ENCODE peak calls at places on chromosomes 3 and 15, in eight cellular contexts. One of them, this sample, is unnamed.

GRCh38 chr3:188268336-188268735 is 114.4 kb downstream of the LPP start:
- DNase-seq in RWPE1: no peak
- DNase-seq in cardiac fibroblast: no peak
- DNase-seq in chondrocyte: no peak
- DNase-seq in AG09309: no peak
- DNase-seq in nephron progenitor cell: no peak
- DNase-seq in ovary: no peak
- DNase-seq in dorsolateral prefrontal cortex: no peak
- DNase-seq in this sample: no peak

GRCh38 chr3:159733194-159733860 is 255.3 kb upstream of the IL12A start:
- DNase-seq in RWPE1: peak
- DNase-seq in cardiac fibroblast: peak
- DNase-seq in chondrocyte: no peak
- DNase-seq in AG09309: peak
- DNase-seq in nephron progenitor cell: no peak
- DNase-seq in ovary: no peak
- DNase-seq in dorsolateral prefrontal cortex: no peak
- DNase-seq in this sample: no peak

GRCh38 chr15:92949604-92950249 is 49.6 kb downstream of the CHD2 start:
- DNase-seq in RWPE1: peak
- DNase-seq in cardiac fibroblast: no peak
- DNase-seq in chondrocyte: no peak
- DNase-seq in AG09309: no peak
- DNase-seq in nephron progenitor cell: no peak
- DNase-seq in ovary: no peak
- DNase-seq in dorsolateral prefrontal cortex: no peak
- DNase-seq in this sample: no peak

GRCh38 chr3:15520185-15520584 is 1.3 kb downstream of the COLQ start:
- DNase-seq in RWPE1: no peak
- DNase-seq in cardiac fibroblast: no peak
- DNase-seq in chondrocyte: no peak
- DNase-seq in AG09309: no peak
- DNase-seq in nephron progenitor cell: no peak
- DNase-seq in ovary: no peak
- DNase-seq in dorsolateral prefrontal cortex: no peak
- DNase-seq in this sample: no peak

GRCh38 chr3:139427283-139428060 is 38.0 kb upstream of the COPB2 start:
- DNase-seq in RWPE1: peak
- DNase-seq in cardiac fibroblast: peak
- DNase-seq in chondrocyte: no peak
- DNase-seq in AG09309: peak
- DNase-seq in nephron progenitor cell: peak
- DNase-seq in ovary: no peak
- DNase-seq in dorsolateral prefrontal cortex: no peak
- DNase-seq in this sample: no peak

GRCh38 chr3:129245141-129245540 is 4.3 kb upstream of the COPG1 start:
- DNase-seq in RWPE1: peak
- DNase-seq in cardiac fibroblast: no peak
- DNase-seq in chondrocyte: no peak
- DNase-seq in AG09309: no peak
- DNase-seq in nephron progenitor cell: no peak
- DNase-seq in ovary: no peak
- DNase-seq in dorsolateral prefrontal cortex: no peak
- DNase-seq in this sample: no peak

GRCh38 chr3:114847564-114847963 is 299.5 kb downstream of the ZBTB20 start:
- DNase-seq in RWPE1: no peak
- DNase-seq in cardiac fibroblast: no peak
- DNase-seq in chondrocyte: no peak
- DNase-seq in AG09309: no peak
- DNase-seq in nephron progenitor cell: no peak
- DNase-seq in ovary: no peak
- DNase-seq in dorsolateral prefrontal cortex: no peak
- DNase-seq in this sample: no peak

GRCh38 chr3:156681003-156681402 is 6.6 kb downstream of the TIPARP start:
- DNase-seq in RWPE1: peak
- DNase-seq in cardiac fibroblast: peak
- DNase-seq in chondrocyte: no peak
- DNase-seq in AG09309: peak
- DNase-seq in nephron progenitor cell: no peak
- DNase-seq in ovary: no peak
- DNase-seq in dorsolateral prefrontal cortex: no peak
- DNase-seq in this sample: no peak

GRCh38 chr15:52733078-52733477 is 53.9 kb upstream of the ATOSA start:
- DNase-seq in RWPE1: no peak
- DNase-seq in cardiac fibroblast: peak
- DNase-seq in chondrocyte: no peak
- DNase-seq in AG09309: peak
- DNase-seq in nephron progenitor cell: no peak
- DNase-seq in ovary: no peak
- DNase-seq in dorsolateral prefrontal cortex: no peak
- DNase-seq in this sample: no peak

GRCh38 chr15:101252836-101253235 is 988 bp upstream of the CHSY1 start:
- DNase-seq in RWPE1: no peak
- DNase-seq in cardiac fibroblast: no peak
- DNase-seq in chondrocyte: no peak
- DNase-seq in AG09309: no peak
- DNase-seq in nephron progenitor cell: no peak
- DNase-seq in ovary: no peak
- DNase-seq in dorsolateral prefrontal cortex: no peak
- DNase-seq in this sample: no peak

GRCh38 chr3:116384717-116385116 is 60.6 kb downstream of the LSAMP start:
- DNase-seq in RWPE1: no peak
- DNase-seq in cardiac fibroblast: no peak
- DNase-seq in chondrocyte: no peak
- DNase-seq in AG09309: no peak
- DNase-seq in nephron progenitor cell: no peak
- DNase-seq in ovary: no peak
- DNase-seq in dorsolateral prefrontal cortex: no peak
- DNase-seq in this sample: no peak

GRCh38 chr15:99424978-99425665 is 140.7 kb upstream of the MEF2A start:
- DNase-seq in RWPE1: peak
- DNase-seq in cardiac fibroblast: peak
- DNase-seq in chondrocyte: no peak
- DNase-seq in AG09309: peak
- DNase-seq in nephron progenitor cell: no peak
- DNase-seq in ovary: peak
- DNase-seq in dorsolateral prefrontal cortex: peak
- DNase-seq in this sample: no peak

GRCh38 chr3:139106013-139106932 is 61.6 kb upstream of the PRR23C start:
- DNase-seq in RWPE1: no peak
- DNase-seq in cardiac fibroblast: no peak
- DNase-seq in chondrocyte: no peak
- DNase-seq in AG09309: no peak
- DNase-seq in nephron progenitor cell: no peak
- DNase-seq in ovary: no peak
- DNase-seq in dorsolateral prefrontal cortex: no peak
- DNase-seq in this sample: no peak

DNA sequence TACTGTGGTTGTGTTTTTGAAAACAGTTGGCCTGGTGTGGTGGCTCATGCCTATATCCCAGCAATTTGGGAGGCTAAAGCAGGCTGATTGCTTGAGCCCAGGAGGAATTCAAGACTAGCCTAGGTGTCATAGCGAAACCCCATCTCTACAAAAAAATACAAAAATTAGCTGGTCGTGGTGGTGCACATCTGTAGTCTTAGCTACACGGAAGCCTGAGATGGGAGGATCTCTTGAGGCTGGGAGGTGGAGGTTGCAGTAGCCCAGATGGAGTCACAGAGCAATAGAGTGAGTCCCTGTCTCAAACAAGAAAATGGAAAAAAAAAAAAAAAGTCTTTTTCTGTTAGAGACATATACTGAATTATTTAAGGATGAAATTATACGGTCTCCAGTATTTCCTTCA is 14.7 kb upstream of the LRRFIP2 start:
- DNase-seq in RWPE1: no peak
- DNase-seq in cardiac fibroblast: no peak
- DNase-seq in chondrocyte: no peak
- DNase-seq in AG09309: no peak
- DNase-seq in nephron progenitor cell: no peak
- DNase-seq in ovary: no peak
- DNase-seq in dorsolateral prefrontal cortex: no peak
- DNase-seq in this sample: no peak
- TF ChIP-seq CTCF in RWPE1: no peak
- TF ChIP-seq CTCF in cardiac fibroblast: no peak
- TF ChIP-seq CTCF in chondrocyte: no peak
- TF ChIP-seq CTCF in AG09309: no peak
- TF ChIP-seq CTCF in nephron progenitor cell: no peak
- TF ChIP-seq CTCF in ovary: no peak
- TF ChIP-seq CTCF in dorsolateral prefrontal cortex: no peak
- TF ChIP-seq CTCF in this sample: no peak

GRCh38 chr3:43074482-43074881 is 31.4 kb downstream of the POMGNT2 start:
- DNase-seq in RWPE1: no peak
- DNase-seq in cardiac fibroblast: no peak
- DNase-seq in chondrocyte: no peak
- DNase-seq in AG09309: no peak
- DNase-seq in nephron progenitor cell: no peak
- DNase-seq in ovary: no peak
- DNase-seq in dorsolateral prefrontal cortex: no peak
- DNase-seq in this sample: no peak

GRCh38 chr3:43072361-43072760 is 33.5 kb downstream of the POMGNT2 start:
- DNase-seq in RWPE1: no peak
- DNase-seq in cardiac fibroblast: no peak
- DNase-seq in chondrocyte: no peak
- DNase-seq in AG09309: no peak
- DNase-seq in nephron progenitor cell: no peak
- DNase-seq in ovary: no peak
- DNase-seq in dorsolateral prefrontal cortex: no peak
- DNase-seq in this sample: no peak

GRCh38 chr3:43073836-43074220 is 32.1 kb downstream of the POMGNT2 start:
- DNase-seq in RWPE1: no peak
- DNase-seq in cardiac fibroblast: no peak
- DNase-seq in chondrocyte: no peak
- DNase-seq in AG09309: no peak
- DNase-seq in nephron progenitor cell: no peak
- DNase-seq in ovary: no peak
- DNase-seq in dorsolateral prefrontal cortex: peak
- DNase-seq in this sample: no peak

GRCh38 chr3:43073116-43073835 is 32.6 kb downstream of the POMGNT2 start:
- DNase-seq in RWPE1: no peak
- DNase-seq in cardiac fibroblast: no peak
- DNase-seq in chondrocyte: no peak
- DNase-seq in AG09309: no peak
- DNase-seq in nephron progenitor cell: no peak
- DNase-seq in ovary: no peak
- DNase-seq in dorsolateral prefrontal cortex: no peak
- DNase-seq in this sample: no peak

DNA sequence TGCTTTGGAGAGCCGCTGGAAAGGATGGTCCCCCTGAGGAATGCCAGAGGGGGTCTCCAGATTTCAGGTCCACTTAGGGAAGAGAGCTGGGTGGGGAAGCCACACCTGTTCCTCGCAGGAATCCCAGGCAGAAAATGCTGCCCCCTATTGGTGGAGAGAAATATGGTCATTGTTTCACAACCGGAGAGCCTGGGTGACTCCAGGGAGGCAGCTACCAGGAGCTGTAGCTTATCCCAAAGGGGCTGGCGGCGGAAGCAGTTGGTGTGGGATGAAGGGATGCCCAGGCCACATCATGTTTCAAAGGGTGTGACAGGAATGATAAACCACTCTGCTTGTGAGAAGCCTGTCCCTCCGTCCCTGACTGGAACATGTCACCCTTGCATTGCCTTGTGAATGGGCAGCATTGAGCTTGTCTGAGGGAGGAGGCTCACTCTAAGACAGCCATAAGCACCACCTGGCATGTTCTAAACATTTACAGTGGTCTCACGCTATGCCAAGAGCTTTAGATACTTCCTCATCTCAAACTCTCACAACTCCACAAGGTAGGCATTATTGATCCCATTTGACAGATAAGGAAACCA is 34.5 kb downstream of the POMGNT2 start:
- DNase-seq in RWPE1: no peak
- DNase-seq in cardiac fibroblast: no peak
- DNase-seq in chondrocyte: no peak
- DNase-seq in AG09309: no peak
- DNase-seq in nephron progenitor cell: no peak
- DNase-seq in ovary: no peak
- DNase-seq in dorsolateral prefrontal cortex: no peak
- DNase-seq in this sample: no peak
- TF ChIP-seq CTCF in RWPE1: peak
- TF ChIP-seq CTCF in cardiac fibroblast: peak
- TF ChIP-seq CTCF in chondrocyte: peak
- TF ChIP-seq CTCF in AG09309: peak
- TF ChIP-seq CTCF in nephron progenitor cell: peak
- TF ChIP-seq CTCF in ovary: no peak
- TF ChIP-seq CTCF in dorsolateral prefrontal cortex: no peak
- TF ChIP-seq CTCF in this sample: peak

GRCh38 chr3:12578742-12579141 is 21.9 kb downstream of the MKRN2 start:
- DNase-seq in RWPE1: no peak
- DNase-seq in cardiac fibroblast: no peak
- DNase-seq in chondrocyte: no peak
- DNase-seq in AG09309: no peak
- DNase-seq in nephron progenitor cell: no peak
- DNase-seq in ovary: no peak
- DNase-seq in dorsolateral prefrontal cortex: no peak
- DNase-seq in this sample: no peak
- TF ChIP-seq CTCF in RWPE1: no peak
- TF ChIP-seq CTCF in cardiac fibroblast: peak
- TF ChIP-seq CTCF in chondrocyte: peak
- TF ChIP-seq CTCF in AG09309: peak
- TF ChIP-seq CTCF in nephron progenitor cell: no peak
- TF ChIP-seq CTCF in ovary: no peak
- TF ChIP-seq CTCF in dorsolateral prefrontal cortex: no peak
- TF ChIP-seq CTCF in this sample: peak

GRCh38 chr15:80405554-80405850 is 1.3 kb downstream of the ARNT2 start:
- DNase-seq in RWPE1: no peak
- DNase-seq in cardiac fibroblast: no peak
- DNase-seq in chondrocyte: no peak
- DNase-seq in AG09309: no peak
- DNase-seq in nephron progenitor cell: no peak
- DNase-seq in ovary: no peak
- DNase-seq in dorsolateral prefrontal cortex: no peak
- DNase-seq in this sample: no peak

GRCh38 chr15:80404719-80405553 is 754 bp downstream of the ARNT2 start:
- DNase-seq in RWPE1: no peak
- DNase-seq in cardiac fibroblast: no peak
- DNase-seq in chondrocyte: no peak
- DNase-seq in AG09309: no peak
- DNase-seq in nephron progenitor cell: peak
- DNase-seq in ovary: peak
- DNase-seq in dorsolateral prefrontal cortex: peak
- DNase-seq in this sample: peak

GRCh38 chr15:80404057-80404718 is at the start of gene ARNT2:
- DNase-seq in RWPE1: peak
- DNase-seq in cardiac fibroblast: no peak
- DNase-seq in chondrocyte: no peak
- DNase-seq in AG09309: no peak
- DNase-seq in nephron progenitor cell: peak
- DNase-seq in ovary: peak
- DNase-seq in dorsolateral prefrontal cortex: peak
- DNase-seq in this sample: peak

GRCh38 chr15:80402339-80402738 is 1.8 kb upstream of the ARNT2 start:
- DNase-seq in RWPE1: no peak
- DNase-seq in cardiac fibroblast: no peak
- DNase-seq in chondrocyte: no peak
- DNase-seq in AG09309: no peak
- DNase-seq in nephron progenitor cell: no peak
- DNase-seq in ovary: no peak
- DNase-seq in dorsolateral prefrontal cortex: no peak
- DNase-seq in this sample: no peak

DNA sequence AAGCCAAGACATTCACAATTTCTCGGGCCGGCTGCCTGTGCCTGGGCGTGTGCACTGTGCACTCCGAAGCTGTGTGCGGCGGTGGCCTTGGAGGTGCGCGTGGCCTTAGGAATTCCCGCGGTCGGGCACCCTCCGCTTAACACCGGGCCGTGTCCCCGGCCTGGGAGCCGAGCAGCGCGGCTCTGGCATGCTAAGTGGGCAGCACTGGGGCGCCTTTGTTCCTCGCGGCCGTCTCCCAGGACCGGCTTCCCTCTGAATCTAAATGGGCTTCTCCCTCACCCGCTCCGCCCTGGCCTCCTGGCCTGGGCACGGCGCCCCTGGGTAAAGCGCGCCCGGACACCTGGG is 498 bp upstream of the ARNT2 start:
- DNase-seq in RWPE1: no peak
- DNase-seq in cardiac fibroblast: no peak
- DNase-seq in chondrocyte: no peak
- DNase-seq in AG09309: no peak
- DNase-seq in nephron progenitor cell: peak
- DNase-seq in ovary: no peak
- DNase-seq in dorsolateral prefrontal cortex: peak
- DNase-seq in this sample: peak
- TF ChIP-seq CTCF in RWPE1: no peak
- TF ChIP-seq CTCF in cardiac fibroblast: no peak
- TF ChIP-seq CTCF in chondrocyte: no peak
- TF ChIP-seq CTCF in AG09309: no peak
- TF ChIP-seq CTCF in nephron progenitor cell: no peak
- TF ChIP-seq CTCF in ovary: no peak
- TF ChIP-seq CTCF in dorsolateral prefrontal cortex: no peak
- TF ChIP-seq CTCF in this sample: no peak

This sample was measured in progenitor cell of endocrine pancreas.